ENCODE peak calls at places on chromosomes 4 and X, in seven cellular contexts. X is GM23338, K is esophagus squamous epithelium, P is fibroblast of lung, N is ascending aorta, M is neural progenitor cell, L is colonic mucosa. T is an unnamed sample. For H3K4me1, the result is how much of the 10 kb centered on the place peaks cover.

GRCh38 chr4:6225469-6225868 is 25.1 kb upstream of the JAKMIP1 start:
- DNase-seq in X (peak), K (no peak), P (peak), N (no peak), M (peak), L (no peak), T (peak)

GRCh38 chr4:181432347-181432746 is 810.9 kb upstream of the TENM3 start:
- DNase-seq in X (peak), K (no peak), P (no peak), N (no peak), M (peak), L (no peak), T (no peak)

GRCh38 chr4:2788532-2789103 is 4.3 kb upstream of the SH3BP2 start:
- DNase-seq in X (no peak), K (no peak), P (no peak), N (no peak), M (no peak), L (peak), T (no peak)

GRCh38 chr4:3241905-3242304 is 7.1 kb upstream of the MSANTD1 start:
- DNase-seq in X (no peak), K (no peak), P (peak), N (no peak), M (no peak), L (no peak), T (no peak)

GRCh38 chr4:153071953-153072622 is 132.2 kb upstream of the TRIM2 start:
- DNase-seq in X (no peak), K (no peak), P (no peak), N (no peak), M (no peak), L (no peak), T (no peak)

GRCh38 chr4:44583393-44583792 is 68.0 kb downstream of the YIPF7 start:
- DNase-seq in X (peak), K (no peak), P (no peak), N (no peak), M (peak), L (no peak), T (peak)

GRCh38 chrX:96027363-96027894 is 657.2 kb upstream of the DIAPH2 start:
- DNase-seq in X (no peak), K (no peak), P (no peak), N (no peak), M (no peak), L (no peak), T (no peak)

GRCh38 chr4:154559141-154559841 is 3.5 kb upstream of the FGB start:
- DNase-seq in X (peak), K (no peak), P (peak), N (no peak), M (peak), L (peak), T (peak)

GRCh38 chr4:17809667-17810066 is 890 bp downstream of the DCAF16 start:
- DNase-seq in X (no peak), K (no peak), P (no peak), N (no peak), M (no peak), L (no peak), T (no peak)

GRCh38 chrX:1475881-1476280 is 23.2 kb upstream of the ASMTL start:
- DNase-seq in X (no peak), K (no peak), P (no peak), N (no peak), M (no peak), L (peak), T (no peak)
- H3K4me1 ChIP-seq in X (under half), K (under half), P (under half), N (under half), M (under half), L (under half), T (under half)

DNA sequence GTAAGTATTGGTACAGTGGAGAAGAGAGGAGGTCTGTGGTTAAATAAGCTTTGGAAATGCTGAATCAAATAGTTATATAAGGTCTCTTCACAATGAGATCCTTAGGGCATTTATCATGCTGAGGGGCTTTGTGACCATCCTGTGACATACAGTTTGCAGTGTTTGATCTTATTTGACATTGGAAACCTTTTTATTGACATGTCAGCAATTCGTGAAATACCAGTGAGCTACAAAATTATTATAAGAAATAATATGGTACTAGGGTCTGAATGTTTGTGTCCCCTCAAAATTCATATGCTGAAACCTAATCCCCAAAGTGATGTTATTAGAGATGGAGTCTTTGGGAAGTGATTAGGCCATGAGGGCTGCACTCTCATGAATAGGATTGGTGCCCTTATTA is 98.4 kb downstream of the MID1IP1 start:
- DNase-seq in X (no peak), K (no peak), P (no peak), N (no peak), M (no peak), L (no peak), T (no peak)
- TF ChIP-seq CTCF in X (no peak), K (no peak), P (no peak), N (no peak), M (no peak), L (no peak), T (no peak)

GRCh38 chr4:53479731-53480525 is 102.5 kb downstream of the FIP1L1 start:
- DNase-seq in X (no peak), K (no peak), P (peak), N (no peak), M (no peak), L (no peak), T (no peak)

GRCh38 chr4:53477666-53478065 is 100.2 kb downstream of the FIP1L1 start:
- DNase-seq in X (peak), K (no peak), P (peak), N (no peak), M (no peak), L (no peak), T (no peak)

GRCh38 chr4:53477038-53477565 is 99.7 kb downstream of the FIP1L1 start:
- DNase-seq in X (peak), K (no peak), P (peak), N (no peak), M (peak), L (no peak), T (no peak)

GRCh38 chr4:53480909-53481308 is 103.5 kb downstream of the FIP1L1 start:
- DNase-seq in X (no peak), K (no peak), P (peak), N (no peak), M (no peak), L (no peak), T (no peak)

GRCh38 chr4:53478671-53479456 is 101.4 kb downstream of the FIP1L1 start:
- DNase-seq in X (no peak), K (no peak), P (peak), N (no peak), M (no peak), L (no peak), T (no peak)
- H3K4me1 ChIP-seq in X (half or more), K (under half), P (under half), N (under half), M (under half), L (under half), T (under half)

DNA sequence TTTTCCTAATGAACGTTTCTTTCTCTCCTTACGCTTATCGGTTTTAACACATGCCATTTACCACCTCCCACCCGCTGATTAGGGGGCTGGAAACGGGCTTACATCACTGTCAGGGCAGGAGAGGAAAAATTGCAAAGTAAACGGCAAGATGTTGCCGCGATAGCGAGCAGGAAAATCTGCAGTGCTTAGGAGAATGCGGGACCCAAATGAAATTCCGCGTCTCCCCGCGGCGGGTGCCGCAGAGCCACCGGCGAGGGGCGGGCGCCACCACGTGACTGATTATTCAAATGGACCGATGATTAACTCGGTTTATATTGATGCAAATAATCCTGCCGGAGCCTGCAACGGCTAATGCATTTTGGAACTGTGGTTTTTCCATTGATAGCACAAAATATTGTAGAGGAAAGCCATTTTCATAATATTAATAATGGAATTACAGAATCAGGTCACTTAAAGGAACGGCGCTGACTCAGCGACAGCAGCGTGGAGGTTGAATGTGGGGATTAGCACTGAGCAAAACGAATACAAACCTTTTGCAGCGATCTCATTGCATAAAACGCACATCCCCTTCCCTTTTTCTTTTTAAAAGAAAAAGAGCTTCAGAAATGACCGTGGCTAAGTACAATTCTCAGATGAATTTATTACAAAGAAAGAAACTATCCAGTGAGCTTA is 224.2 kb downstream of the STIM2 start:
- DNase-seq in X (peak), K (no peak), P (peak), N (no peak), M (peak), L (peak), T (peak)
- TF ChIP-seq CTCF in X (peak), K (no peak), P (no peak), N (no peak), M (peak), L (no peak), T (peak)

DNA sequence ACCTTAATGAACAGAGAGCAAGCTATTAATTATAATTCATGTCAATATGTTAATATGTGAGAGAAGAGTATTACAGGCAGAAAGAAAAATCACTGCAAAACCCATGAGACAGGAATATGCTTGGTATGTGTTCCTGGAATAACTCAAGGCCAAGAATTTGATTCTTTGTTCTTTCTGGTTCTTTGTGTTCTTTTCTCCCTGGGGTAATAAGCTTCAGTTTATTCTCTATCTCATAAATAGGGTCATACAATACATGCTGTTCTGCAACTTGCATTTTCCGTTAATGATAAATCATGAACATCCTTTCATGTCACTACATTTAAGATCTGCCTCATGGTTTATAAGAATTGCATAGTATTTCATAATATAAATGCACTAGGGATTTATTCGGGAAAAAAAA is 16.8 kb upstream of the THOC2 start:
- DNase-seq in X (no peak), K (no peak), P (no peak), N (no peak), M (no peak), L (no peak), T (no peak)
- H3K4me1 ChIP-seq in X (under half), K (under half), P (under half), N (under half), M (under half), L (under half), T (under half)

GRCh38 chr4:168648929-168649328 is 152.1 kb downstream of the PALLD start:
- DNase-seq in X (no peak), K (no peak), P (peak), N (no peak), M (no peak), L (no peak), T (peak)

GRCh38 chr4:168651864-168652263 is 155.0 kb downstream of the PALLD start:
- DNase-seq in X (no peak), K (no peak), P (no peak), N (no peak), M (no peak), L (no peak), T (no peak)

GRCh38 chr4:168652818-168653217 is 156.0 kb downstream of the PALLD start:
- DNase-seq in X (no peak), K (no peak), P (no peak), N (no peak), M (no peak), L (no peak), T (no peak)

GRCh38 chr4:168648494-168648893 is 151.6 kb downstream of the PALLD start:
- DNase-seq in X (no peak), K (no peak), P (no peak), N (no peak), M (no peak), L (no peak), T (no peak)

DNA sequence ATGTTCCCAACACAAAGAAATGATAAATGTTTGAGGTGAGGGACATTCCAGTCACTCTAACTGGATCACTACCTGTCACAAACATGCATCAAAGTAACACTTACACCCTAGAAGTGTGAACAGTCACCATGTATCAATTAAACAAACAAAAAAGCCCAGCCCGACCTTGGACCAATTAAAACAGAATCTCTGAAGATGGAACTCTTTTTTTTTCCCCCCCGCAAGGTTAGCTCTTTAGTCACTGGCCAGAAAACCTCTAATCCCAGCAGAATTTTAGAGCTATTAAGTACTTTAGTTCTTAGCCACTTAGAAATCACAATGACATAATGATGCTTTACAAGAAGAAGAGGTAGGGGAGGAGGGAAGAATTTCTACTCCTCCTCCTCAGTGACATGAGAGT is 154.5 kb downstream of the PALLD start:
- DNase-seq in X (peak), K (no peak), P (peak), N (no peak), M (peak), L (no peak), T (peak)
- TF ChIP-seq CTCF in X (no peak), K (no peak), P (no peak), N (no peak), M (no peak), L (no peak), T (no peak)

T was measured in A673.